ENCODE peak calls at places on chromosomes 13 and 19, in five cellular contexts. J is CD8-positive, alpha-beta T cell; R is IMR-90; K is neuronal stem cell; Q is mammary epithelial cell. G is an unnamed sample. For H3K36me3, the result is how much of the 10 kb centered on the place peaks cover.

GRCh38 chr13:99371956-99372355 is 64.8 kb upstream of the GPR183 start:
- DNase-seq in J (peak), R (no peak), K (no peak), Q (no peak), G (no peak)

GRCh38 chr13:28375250-28375930 is 119.5 kb downstream of the FLT1 start:
- DNase-seq in J (no peak), R (no peak), K (no peak), Q (no peak), G (no peak)

GRCh38 chr19:35404879-35405622 is 34.2 kb downstream of the GPR42 start:
- DNase-seq in J (no peak), R (peak), K (peak), Q (peak), G (peak)

GRCh38 chr13:39347926-39348901 is 254.8 kb downstream of the LHFPL6 start:
- DNase-seq in J (no peak), R (no peak), K (no peak), Q (no peak), G (no peak)

GRCh38 chr13:103812966-103813365 is 746.7 kb upstream of the SLC10A2 start:
- DNase-seq in J (no peak), R (no peak), K (no peak), Q (no peak), G (no peak)

GRCh38 chr13:20903164-20903475 is 574 bp upstream of the XPO4 start:
- DNase-seq in J (no peak), R (no peak), K (no peak), Q (no peak), G (no peak)

GRCh38 chr13:68257111-68257842 is 1027.1 kb upstream of the PCDH9 start:
- DNase-seq in J (no peak), R (no peak), K (no peak), Q (no peak), G (no peak)

GRCh38 chr19:5534787-5535586 is 32.8 kb downstream of the TINCR start:
- DNase-seq in J (no peak), R (peak), K (no peak), Q (no peak), G (peak)

GRCh38 chr19:19597809-19598306 is 20.6 kb downstream of the PBX4 start:
- DNase-seq in J (peak), R (no peak), K (no peak), Q (no peak), G (peak)

GRCh38 chr19:35696835-35697234 is 7.5 kb upstream of the ZBTB32 start:
- DNase-seq in J (no peak), R (no peak), K (no peak), Q (peak), G (no peak)

GRCh38 chr13:75934889-75935288 is 298.8 kb downstream of the LMO7 start:
- DNase-seq in J (no peak), R (peak), K (no peak), Q (peak), G (no peak)

GRCh38 chr13:50122465-50122864 is 107.2 kb downstream of the KCNRG start:
- DNase-seq in J (no peak), R (no peak), K (no peak), Q (no peak), G (no peak)

GRCh38 chr13:93079294-93079693 is 147.3 kb upstream of the GPC6 start:
- DNase-seq in J (no peak), R (peak), K (no peak), Q (peak), G (no peak)

DNA sequence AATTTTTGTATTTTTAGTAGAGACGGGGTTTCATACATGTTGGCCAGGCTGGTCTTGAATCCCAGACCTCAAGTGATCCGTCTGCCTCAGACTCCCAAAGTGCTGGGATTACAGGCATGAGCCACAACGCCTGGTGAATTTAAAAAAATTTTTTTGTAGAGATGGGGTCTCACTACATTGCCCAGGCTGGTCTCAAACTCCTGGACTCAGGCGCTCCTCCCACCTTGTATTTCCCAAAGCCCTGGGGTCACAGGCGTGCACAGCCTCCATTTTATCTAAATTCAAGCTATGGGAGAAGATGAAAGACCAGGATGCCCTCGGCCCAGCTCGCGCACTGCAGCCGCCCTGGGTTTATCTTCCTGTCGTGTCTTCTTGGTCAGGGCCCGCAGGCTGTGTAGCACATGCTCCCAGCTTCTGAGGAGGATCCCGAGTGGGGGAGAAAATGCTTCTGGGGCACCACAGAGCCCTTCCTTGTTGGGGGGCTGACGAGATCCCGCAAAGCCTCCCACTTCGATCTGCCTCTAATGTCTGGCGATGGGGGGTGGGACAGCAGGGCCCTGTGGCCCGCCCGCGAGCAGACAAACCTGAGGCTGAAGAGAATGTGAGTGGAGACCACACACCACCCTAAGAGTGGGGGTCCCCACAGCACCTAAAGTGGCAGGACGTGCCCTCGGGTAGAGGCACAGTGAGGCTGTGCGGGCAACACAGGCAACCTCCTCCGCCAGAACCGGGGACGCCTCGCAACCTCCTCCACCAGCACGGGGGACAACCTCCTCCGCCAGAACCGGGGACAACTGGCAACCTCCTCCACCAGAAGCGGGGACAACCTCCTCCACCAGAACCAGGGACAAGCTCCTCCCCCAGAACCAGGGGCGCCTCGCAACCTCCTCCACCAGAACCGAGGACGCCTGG is 15.8 kb downstream of the TCF3 start:
- DNase-seq in J (no peak), R (no peak), K (no peak), Q (no peak), G (no peak)
- H3K36me3 ChIP-seq in J (under half), R (half or more), K (half or more), Q (under half), G (under half)

DNA sequence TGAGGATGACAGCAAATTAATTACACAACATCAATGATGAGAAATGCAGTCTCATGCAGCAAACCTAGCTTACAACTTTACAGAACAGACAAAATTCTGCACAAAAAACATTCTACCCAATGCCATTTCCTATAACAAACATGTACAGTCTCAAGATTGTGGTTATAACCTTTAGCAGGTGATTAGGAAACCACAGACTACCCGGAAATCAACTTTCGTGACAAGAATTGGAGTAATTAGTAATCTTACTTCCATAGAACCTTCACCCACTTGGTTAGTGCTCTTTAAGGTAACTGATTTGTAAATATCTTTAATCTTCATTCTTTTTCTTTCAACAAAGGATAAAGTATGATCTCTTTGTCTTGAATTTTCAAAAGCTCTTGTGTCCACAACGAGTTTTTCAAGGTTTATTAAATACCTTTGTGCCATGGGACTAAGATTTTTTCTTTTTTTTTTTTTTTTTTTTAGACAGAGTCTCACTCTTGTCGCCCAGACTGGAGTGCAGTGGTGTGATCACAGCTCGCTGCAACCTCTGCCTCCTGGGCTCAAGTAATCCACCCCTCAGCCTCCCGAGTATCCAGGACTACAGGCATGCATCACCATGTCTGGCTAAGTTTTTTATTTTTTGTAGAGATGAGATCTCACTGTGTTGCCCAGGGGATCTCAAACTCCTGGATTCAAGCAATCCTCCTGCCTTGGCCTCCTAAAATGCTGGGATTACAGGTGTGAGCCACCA is 78.8 kb downstream of the MAP4K1 start:
- DNase-seq in J (peak), R (no peak), K (no peak), Q (peak), G (no peak)
- H3K36me3 ChIP-seq in J (under half), R (under half), K (under half), Q (under half), G (under half)

GRCh38 chr13:29527916-29528315 is 67.6 kb downstream of the SLC7A1 start:
- DNase-seq in J (no peak), R (no peak), K (no peak), Q (no peak), G (no peak)
- H3K36me3 ChIP-seq in J (under half), R (half or more), K (half or more), Q (under half), G (half or more)

GRCh38 chr13:114320065-114320464 is 5.8 kb downstream of the CHAMP1 start:
- DNase-seq in J (no peak), R (no peak), K (no peak), Q (no peak), G (no peak)

GRCh38 chr13:114324334-114324733 is 10.0 kb downstream of the CHAMP1 start:
- DNase-seq in J (no peak), R (no peak), K (no peak), Q (no peak), G (no peak)

GRCh38 chr13:114325729-114326128 is 11.4 kb downstream of the CHAMP1 start:
- DNase-seq in J (no peak), R (no peak), K (no peak), Q (no peak), G (no peak)

GRCh38 chr13:114321256-114321655 is 7.0 kb downstream of the CHAMP1 start:
- DNase-seq in J (no peak), R (no peak), K (no peak), Q (no peak), G (no peak)

DNA sequence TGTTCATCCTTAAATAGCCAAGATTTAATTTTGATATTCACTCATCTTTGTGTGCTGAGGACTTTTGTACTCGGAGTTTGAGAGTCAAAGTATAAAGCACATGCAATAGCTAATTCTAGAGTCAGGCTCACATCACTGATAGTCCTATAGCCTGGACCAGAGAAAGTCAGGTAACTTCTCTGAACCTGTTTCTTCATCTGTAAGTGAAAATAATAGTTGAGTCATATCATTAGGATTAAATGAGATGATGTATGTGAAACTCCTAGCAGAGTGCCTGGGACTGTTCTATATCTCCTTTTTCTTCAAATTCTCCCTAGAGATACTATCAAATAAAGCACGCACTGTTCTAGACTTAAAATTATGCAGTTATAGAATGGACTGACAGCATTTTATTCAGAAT is 9.0 kb downstream of the CHAMP1 start:
- DNase-seq in J (no peak), R (no peak), K (no peak), Q (no peak), G (no peak)
- H3K36me3 ChIP-seq in J (under half), R (under half), K (half or more), Q (under half), G (half or more)

GRCh38 chr19:11098327-11098726 is 9.1 kb downstream of the LDLR start:
- DNase-seq in J (no peak), R (no peak), K (no peak), Q (no peak), G (no peak)
- H3K36me3 ChIP-seq in J (under half), R (under half), K (half or more), Q (under half), G (half or more)

DNA sequence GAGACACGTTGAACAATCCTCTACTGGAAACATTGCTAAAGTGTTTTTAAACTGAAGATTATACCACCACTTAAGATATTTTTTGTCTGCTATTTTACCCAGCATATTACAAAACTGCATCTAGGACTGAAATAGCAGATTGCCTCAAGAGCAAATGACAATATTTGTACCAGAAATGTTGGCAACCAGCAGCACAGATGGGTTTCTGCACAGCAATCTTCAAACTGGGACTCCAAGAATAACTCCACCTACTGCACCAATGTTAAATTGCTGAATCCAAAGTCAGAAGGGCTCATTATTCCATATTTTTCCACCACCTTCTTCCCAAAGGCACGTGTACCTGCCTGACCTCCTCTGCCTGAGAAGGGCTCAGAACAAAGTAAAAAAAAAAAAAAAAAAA is 79.6 kb downstream of the FOXO1 start:
- DNase-seq in J (no peak), R (no peak), K (no peak), Q (no peak), G (no peak)
- H3K36me3 ChIP-seq in J (under half), R (under half), K (under half), Q (under half), G (under half)

GRCh38 chr19:15194938-15195337 is 5.9 kb downstream of the NOTCH3 start:
- DNase-seq in J (no peak), R (peak), K (no peak), Q (peak), G (peak)
- H3K36me3 ChIP-seq in J (under half), R (under half), K (half or more), Q (under half), G (under half)

G was measured in osteoblast.